ENCODE peak calls at places on chromosomes 5 and 9, in six cellular contexts. X, N, Y, S, H and K are unnamed samples.

GRCh38 chr9:130426883-130427282 is 17.9 kb upstream of the ASS1 start:
- ATAC-seq in N (no peak), S (no peak), Y (peak), H (no peak), X (no peak), K (peak)

GRCh38 chr5:76473676-76474075 is 70.6 kb downstream of the IQGAP2 start:
- ATAC-seq in X (no peak), N (no peak), H (no peak), Y (no peak), S (no peak), K (no peak)

GRCh38 chr5:98309785-98310566 is 463.5 kb upstream of the RGMB start:
- ATAC-seq in Y (peak), X (peak), S (peak), H (no peak), N (no peak), K (peak)

GRCh38 chr5:50595199-50595598 is 71.2 kb upstream of the PARP8 start:
- ATAC-seq in X (no peak), Y (peak), S (no peak), N (no peak), H (no peak), K (no peak)

GRCh38 chr5:176744584-176744965 is 65.8 kb upstream of the UNC5A start:
- ATAC-seq in S (no peak), X (no peak), Y (peak), H (peak), N (no peak), K (no peak)

GRCh38 chr5:100789641-100790160 is 113.4 kb downstream of the ST8SIA4 start:
- ATAC-seq in X (no peak), H (no peak), S (peak), Y (no peak), N (no peak), K (no peak)

GRCh38 chr5:74833537-74834266 is 32.5 kb downstream of the FAM169A start:
- ATAC-seq in Y (no peak), X (peak), S (no peak), N (no peak), H (no peak), K (no peak)

GRCh38 chr5:123300266-123300665 is 122.9 kb downstream of the CEP120 start:
- ATAC-seq in S (no peak), X (no peak), Y (no peak), N (no peak), H (no peak), K (no peak)

GRCh38 chr9:17807670-17808282 is 228.9 kb downstream of the SH3GL2 start:
- ATAC-seq in S (no peak), H (no peak), Y (no peak), X (peak), N (no peak), K (no peak)

GRCh38 chr5:75681125-75681830 is 36.0 kb downstream of the POC5 start:
- ATAC-seq in H (peak), N (no peak), S (peak), X (no peak), Y (peak), K (peak)

GRCh38 chr5:8660133-8660893 is 791.4 kb downstream of the MTRR start:
- ATAC-seq in N (no peak), S (no peak), Y (no peak), X (no peak), H (no peak), K (no peak)

GRCh38 chr5:108590799-108591198 is 156.9 kb upstream of the FER start:
- ATAC-seq in Y (no peak), S (no peak), H (no peak), X (no peak), N (no peak), K (no peak)

GRCh38 chr5:107771926-107772325 is 101.2 kb upstream of the EFNA5 start:
- ATAC-seq in X (no peak), H (no peak), S (no peak), N (no peak), Y (no peak), K (no peak)

GRCh38 chr9:38329980-38330379 is 62.5 kb upstream of the ALDH1B1 start:
- ATAC-seq in N (no peak), H (peak), X (no peak), S (no peak), Y (no peak), K (no peak)

GRCh38 chr5:87650284-87650683 is 237.6 kb upstream of the CCNH start:
- ATAC-seq in N (no peak), Y (no peak), S (no peak), X (no peak), H (no peak), K (no peak)

GRCh38 chr9:107100591-107100990 is 182.5 kb upstream of the RAD23B start:
- ATAC-seq in N (no peak), S (no peak), Y (no peak), X (no peak), H (no peak), K (no peak)

GRCh38 chr5:137622850-137623249 is 113.0 kb downstream of the KLHL3 start:
- ATAC-seq in Y (peak), S (peak), N (peak), H (no peak), X (peak), K (peak)

GRCh38 chr9:97440160-97440559 is 28.3 kb downstream of the TDRD7 start:
- ATAC-seq in S (no peak), H (peak), Y (peak), N (no peak), X (no peak), K (no peak)

GRCh38 chr5:17305964-17306725 is 88.7 kb downstream of the BASP1 start:
- ATAC-seq in H (no peak), N (peak), X (peak), Y (no peak), S (no peak), K (no peak)

GRCh38 chr5:125834438-125835147 is 588.6 kb upstream of the GRAMD2B start:
- ATAC-seq in N (no peak), X (no peak), Y (no peak), S (no peak), H (no peak), K (no peak)

GRCh38 chr9:7129391-7129790 is 371.6 kb downstream of the KDM4C start:
- ATAC-seq in S (no peak), Y (no peak), H (no peak), X (no peak), N (no peak), K (no peak)

GRCh38 chr5:172839669-172840068 is 5.6 kb downstream of the ERGIC1 start:
- ATAC-seq in H (no peak), X (no peak), N (no peak), Y (no peak), S (no peak), K (peak)

GRCh38 chr5:157342822-157343402 is 77.0 kb downstream of the CYFIP2 start:
- ATAC-seq in H (peak), Y (peak), N (no peak), S (peak), X (peak), K (no peak)

GRCh38 chr5:140468188-140468587 is 66.6 kb downstream of the ANKHD1 start:
- ATAC-seq in H (peak), S (no peak), Y (no peak), X (no peak), N (no peak), K (no peak)

GRCh38 chr9:127057970-127058644 is 64.3 kb downstream of the ANGPTL2 start:
- ATAC-seq in X (no peak), H (no peak), N (no peak), Y (no peak), S (no peak), K (no peak)

GRCh38 chr5:59645380-59645779 is 248.1 kb downstream of the PDE4D start:
- ATAC-seq in H (no peak), S (peak), N (no peak), X (no peak), Y (no peak), K (no peak)

GRCh38 chr9:94945191-94946144 is 219.0 kb downstream of the AOPEP start:
- ATAC-seq in H (peak), X (no peak), S (no peak), N (no peak), Y (peak), K (peak)

GRCh38 chr9:136712690-136713554 is 550 bp downstream of the DIPK1B start:
- ATAC-seq in N (no peak), X (peak), Y (no peak), H (no peak), S (peak), K (no peak)
- H3K27ac ChIP-seq in N (peak), X (no peak), Y (peak), H (peak), S (no peak), K (peak)

GRCh38 chr9:109315480-109315879 is 5.4 kb downstream of the EPB41L4B start:
- ATAC-seq in N (no peak), S (no peak), H (no peak), Y (no peak), X (no peak), K (no peak)

GRCh38 chr9:109317979-109318671 is 2.7 kb downstream of the EPB41L4B start:
- ATAC-seq in X (no peak), H (no peak), S (no peak), Y (no peak), N (no peak), K (no peak)

GRCh38 chr9:109317311-109317978 is 3.4 kb downstream of the EPB41L4B start:
- ATAC-seq in S (no peak), X (no peak), H (no peak), Y (no peak), N (no peak), K (no peak)

GRCh38 chr9:109314011-109314531 is 6.8 kb downstream of the EPB41L4B start:
- ATAC-seq in X (peak), S (no peak), N (peak), H (no peak), Y (no peak), K (no peak)

GRCh38 chr9:109315889-109316640 is 4.8 kb downstream of the EPB41L4B start:
- ATAC-seq in S (no peak), H (no peak), X (no peak), Y (peak), N (peak), K (peak)
- TF ChIP-seq POLR2A in S (no peak), H (no peak), X (no peak), Y (no peak), N (no peak), K (no peak)

GRCh38 chr5:135034186-135034962 is at the start of gene PITX1:
- ATAC-seq in N (no peak), X (peak), Y (peak), S (no peak), H (peak), K (peak)
- TF ChIP-seq POLR2AphosphoS5 in N (no peak), X (no peak), Y (no peak), S (no peak), H (peak), K (peak)

GRCh38 chr9:131528886-131529505 is 2.1 kb downstream of the UCK1 start:
- ATAC-seq in N (no peak), S (no peak), Y (no peak), H (no peak), X (no peak), K (no peak)

GRCh38 chr9:131529597-131530545 is 1.2 kb downstream of the UCK1 start:
- ATAC-seq in S (no peak), X (peak), H (no peak), N (no peak), Y (no peak), K (no peak)

GRCh38 chr9:131530930-131531832 is at the start of gene UCK1:
- ATAC-seq in S (peak), Y (peak), X (peak), N (peak), H (peak), K (peak)

GRCh38 chr9:131528186-131528585 is 2.9 kb downstream of the UCK1 start:
- ATAC-seq in Y (no peak), H (no peak), X (no peak), S (no peak), N (no peak), K (no peak)

GRCh38 chr9:131530546-131530929 is 525 bp downstream of the UCK1 start:
- ATAC-seq in S (peak), Y (peak), N (no peak), H (peak), X (peak), K (peak)
- H3K27ac ChIP-seq in S (peak), Y (peak), N (peak), H (peak), X (peak), K (peak)

GRCh38 chr5:84382363-84383295 is 2.1 kb downstream of the EDIL3 start:
- ATAC-seq in N (peak), S (peak), X (peak), Y (no peak), H (no peak), K (no peak)
- TF ChIP-seq POLR2A in N (no peak), S (no peak), X (no peak), Y (no peak), H (no peak), K (no peak)

GRCh38 chr5:132425009-132425937 is 55.8 kb downstream of the SLC22A5 start:
- ATAC-seq in S (peak), Y (no peak), X (no peak), N (peak), H (peak), K (no peak)
- TF ChIP-seq POLR2AphosphoS5 in S (peak), Y (no peak), X (no peak), N (peak), H (no peak), K (peak)

GRCh38 chr5:142550471-142550870 is 135.4 kb downstream of the FGF1 start:
- ATAC-seq in N (no peak), S (no peak), Y (no peak), H (no peak), X (no peak), K (no peak)
- H3K27ac ChIP-seq in N (no peak), S (no peak), Y (no peak), H (no peak), X (no peak), K (no peak)

DNA sequence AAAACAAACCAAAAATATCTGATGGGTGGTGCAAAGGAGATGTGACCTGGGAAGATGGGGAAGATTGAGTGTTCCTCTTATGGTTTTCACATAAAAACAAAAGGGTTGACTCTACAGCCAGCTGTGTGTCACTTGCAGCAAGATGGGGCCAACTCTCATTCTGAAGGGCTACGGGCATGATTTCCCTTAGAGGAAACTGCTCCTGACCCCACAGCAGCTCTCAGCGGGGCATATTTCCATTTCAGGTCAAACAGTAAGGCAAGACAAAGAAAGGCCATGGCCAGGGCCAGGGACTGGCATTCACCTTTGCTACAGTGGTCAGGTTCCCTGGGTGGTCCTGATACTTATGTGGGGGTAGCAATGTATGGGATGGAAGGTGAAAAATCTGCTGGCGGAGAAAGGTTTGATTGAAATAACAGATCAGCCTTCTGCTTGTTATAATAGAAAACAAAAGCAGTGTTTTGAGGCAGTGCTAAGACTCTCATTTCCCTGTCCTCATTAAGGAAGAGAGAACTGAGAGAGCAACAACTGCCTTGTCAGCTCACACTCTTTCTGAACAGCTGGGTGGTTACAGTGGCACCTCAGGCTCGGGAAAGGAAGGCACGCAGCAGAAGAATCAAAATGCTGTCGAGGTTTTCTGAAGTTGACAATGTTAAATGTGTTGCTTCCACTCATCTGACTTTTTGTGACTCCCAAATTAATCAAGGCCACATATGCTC is 120.7 kb upstream of the PCA3 start:
- ATAC-seq in N (no peak), X (no peak), Y (no peak), H (no peak), S (peak), K (no peak)
- TF ChIP-seq POLR2A in N (no peak), X (no peak), Y (no peak), H (no peak), S (peak), K (no peak)

DNA sequence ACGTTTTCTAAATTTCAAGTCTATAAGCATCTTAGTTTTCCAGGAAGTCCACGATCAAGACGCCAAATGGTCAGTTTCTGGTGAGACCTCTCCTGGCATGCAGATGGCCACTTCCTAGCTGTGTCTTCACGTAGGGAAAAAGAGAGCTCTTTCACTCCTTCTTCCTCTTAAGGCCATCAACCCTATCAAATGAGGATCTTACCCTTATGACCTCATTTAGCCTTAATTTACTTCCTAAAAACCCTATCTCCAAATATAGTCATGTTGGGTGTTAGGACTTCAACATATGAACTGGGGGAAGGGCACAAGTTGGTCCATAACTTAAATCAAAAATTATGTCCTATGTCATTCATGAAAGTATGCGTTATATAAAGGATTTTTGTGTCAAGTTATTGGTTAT is 229.5 kb downstream of the ARL15 start:
- ATAC-seq in H (peak), S (no peak), X (no peak), Y (no peak), N (no peak), K (no peak)
- TF ChIP-seq POLR2AphosphoS5 in H (no peak), S (no peak), X (no peak), Y (no peak), N (no peak), K (no peak)